ENCODE peak calls at places on chromosome 11, in four cellular contexts. D is WTC11, Q is GM12878, R is HepG2. Y is an unnamed sample.

GRCh38 chr11:74319139-74319538 is 7.7 kb upstream of the P4HA3 start:
- DNase-seq in D (no peak), Q (no peak), R (no peak), Y (no peak)

GRCh38 chr11:43810929-43811596 is 69.6 kb upstream of the ALKBH3 start:
- DNase-seq in D (no peak), Q (no peak), R (no peak), Y (peak)

GRCh38 chr11:111123463-111124398 is 121.8 kb upstream of the POU2AF2 start:
- DNase-seq in D (no peak), Q (no peak), R (no peak), Y (no peak)

GRCh38 chr11:59559886-59560285 is 48.5 kb downstream of the OR4D9 start:
- DNase-seq in D (no peak), Q (no peak), R (no peak), Y (no peak)

GRCh38 chr11:459511-460220 is 9.6 kb downstream of the PTDSS2 start:
- DNase-seq in D (no peak), Q (no peak), R (no peak), Y (no peak)

GRCh38 chr11:57512646-57513445 is 2.7 kb downstream of the SLC43A1 start:
- DNase-seq in D (no peak), Q (no peak), R (no peak), Y (peak)

GRCh38 chr11:42085736-42086135 is 626.3 kb upstream of the LRRC4C start:
- DNase-seq in D (no peak), Q (no peak), R (no peak), Y (no peak)

GRCh38 chr11:2366733-2367132 is 10.4 kb upstream of the CD81 start:
- DNase-seq in D (no peak), Q (no peak), R (no peak), Y (no peak)

GRCh38 chr11:116335891-116336290 is 436.9 kb downstream of the BUD13 start:
- DNase-seq in D (no peak), Q (no peak), R (no peak), Y (no peak)

GRCh38 chr11:61893981-61894380 is 2.6 kb upstream of the FADS3 start:
- DNase-seq in D (no peak), Q (no peak), R (no peak), Y (no peak)

GRCh38 chr11:1237128-1237580 is 14.3 kb downstream of the MUC5B start:
- DNase-seq in D (no peak), Q (no peak), R (no peak), Y (no peak)

GRCh38 chr11:108498046-108498815 is at the start of gene POGLUT3:
- DNase-seq in D (peak), Q (no peak), R (peak), Y (peak)

GRCh38 chr11:250740-251299 is 14.0 kb downstream of the PSMD13 start:
- DNase-seq in D (peak), Q (no peak), R (no peak), Y (peak)

GRCh38 chr11:88103337-88104206 is 71.7 kb downstream of the RAB38 start:
- DNase-seq in D (peak), Q (peak), R (peak), Y (peak)

GRCh38 chr11:91630916-91631673 is 593.5 kb upstream of the FAT3 start:
- DNase-seq in D (no peak), Q (no peak), R (no peak), Y (no peak)

GRCh38 chr11:126061707-126062678 is 673 bp downstream of the CDON start:
- DNase-seq in D (peak), Q (no peak), R (peak), Y (peak)

GRCh38 chr11:911031-911889 is 650 bp upstream of the CHID1 start:
- DNase-seq in D (peak), Q (no peak), R (no peak), Y (peak)

GRCh38 chr11:88402192-88402715 is 64.7 kb upstream of the CTSC start:
- DNase-seq in D (no peak), Q (peak), R (no peak), Y (no peak)

GRCh38 chr11:12824281-12825041 is 150.2 kb downstream of the TEAD1 start:
- DNase-seq in D (no peak), Q (no peak), R (peak), Y (no peak)

GRCh38 chr11:104120493-104121200 is 43.3 kb downstream of the PDGFD start:
- DNase-seq in D (no peak), Q (no peak), R (no peak), Y (no peak)
- TF ChIP-seq TCF7 in D (no peak), Q (no peak), R (no peak), Y (no peak)

DNA sequence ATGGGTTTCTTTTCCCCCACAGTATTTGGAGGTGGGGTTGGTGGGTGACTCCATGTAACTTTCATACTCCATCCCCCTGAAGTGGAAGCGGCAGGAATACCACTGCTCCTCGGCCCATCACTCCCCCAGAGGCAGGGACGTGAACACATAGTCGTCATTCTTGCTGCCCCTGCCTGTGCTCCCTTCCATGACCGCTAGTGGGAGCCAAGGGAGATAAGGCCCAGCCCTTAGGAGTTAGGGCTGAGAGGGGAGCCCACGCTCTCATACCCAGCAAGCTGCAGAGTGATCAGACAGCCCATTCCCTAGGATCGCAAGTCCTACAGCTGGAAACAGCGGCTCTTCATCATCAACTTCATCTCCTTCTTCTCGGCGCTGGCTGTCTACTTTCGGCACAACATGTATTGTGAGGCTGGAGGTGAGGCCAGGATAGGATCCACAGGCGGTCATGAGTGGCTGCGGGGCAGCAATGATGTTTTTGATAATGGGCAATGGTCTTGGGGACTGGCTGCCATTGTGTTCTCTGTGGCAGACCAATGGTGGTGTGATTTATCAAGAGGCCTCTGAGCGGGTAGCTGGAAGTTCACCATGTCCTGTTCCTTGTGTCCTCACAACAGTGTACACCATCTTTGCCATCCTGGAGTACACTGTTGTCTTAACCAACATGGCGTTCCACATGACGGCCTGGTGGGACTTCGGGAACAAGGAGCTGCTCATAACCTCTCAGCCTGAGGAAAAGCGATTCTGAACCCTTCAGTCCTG is 15.9 kb downstream of the RHOG start:
- DNase-seq in D (peak), Q (no peak), R (peak), Y (peak)
- TF ChIP-seq TCF7 in D (no peak), Q (no peak), R (no peak), Y (no peak)

DNA sequence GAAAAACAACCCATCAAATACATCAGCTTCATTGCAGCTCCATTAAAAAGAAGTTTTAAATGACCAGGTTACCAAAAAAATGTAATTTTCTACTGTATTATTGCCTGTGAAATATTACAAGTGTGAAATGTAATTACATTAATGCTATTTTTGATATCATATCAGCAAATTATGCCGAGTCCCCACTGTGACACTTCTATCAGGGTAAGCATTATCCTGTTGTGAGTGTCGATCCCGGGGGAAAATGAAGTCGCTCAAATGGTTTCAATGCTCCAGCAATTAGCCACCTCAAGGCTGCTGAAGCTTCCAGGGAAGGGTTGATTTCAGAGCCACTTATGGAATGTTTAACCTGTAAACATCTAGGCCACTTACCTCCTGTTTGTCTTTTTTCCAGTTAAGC is 70.4 kb downstream of the RCN1 start:
- DNase-seq in D (no peak), Q (no peak), R (no peak), Y (no peak)
- TF ChIP-seq TCF7 in D (no peak), Q (no peak), R (no peak), Y (no peak)

GRCh38 chr11:101321222-101321621 is 191.6 kb upstream of the PGR start:
- DNase-seq in D (peak), Q (no peak), R (no peak), Y (no peak)
- TF ChIP-seq TCF7 in D (no peak), Q (no peak), R (no peak), Y (no peak)